ENCODE peak calls at places on chromosome 17, in eight cellular contexts. J is AG04450; X is right lobe of liver; Z is foreskin fibroblast; G is fibroblast of the aortic adventitia; V is psoas muscle; D is heart left ventricle; W is CD8-positive, alpha-beta memory T cell. F is an unnamed sample.

GRCh38 chr17:51255673-51256072 is 4.2 kb downstream of the MBTD1 start:
- DNase-seq in D (no peak), V (no peak), X (no peak), Z (no peak), W (no peak), J (no peak), G (no peak), F (no peak)

GRCh38 chr17:29929006-29929543 is 953 bp downstream of the SSH2 start:
- DNase-seq in W (no peak), X (no peak), D (no peak), V (no peak), J (no peak), G (peak), Z (peak), F (no peak)

GRCh38 chr17:58402679-58403078 is 14.7 kb downstream of the RNF43 start:
- DNase-seq in D (no peak), Z (no peak), V (no peak), J (no peak), W (no peak), X (no peak), G (peak), F (no peak)

GRCh38 chr17:32445075-32445427 is 741 bp downstream of the PSMD11 start:
- DNase-seq in J (no peak), X (peak), V (peak), G (peak), D (no peak), W (peak), Z (peak), F (no peak)

GRCh38 chr17:13952252-13952721 is 117.0 kb upstream of the COX10 start:
- DNase-seq in X (peak), G (no peak), W (no peak), V (no peak), J (no peak), Z (no peak), D (no peak), F (no peak)

GRCh38 chr17:47866941-47867340 is 16.0 kb upstream of the SP6 start:
- DNase-seq in J (no peak), V (no peak), D (no peak), Z (no peak), W (no peak), X (no peak), G (peak), F (no peak)

GRCh38 chr17:7015587-7016020 is 3.2 kb downstream of the RNASEK start:
- DNase-seq in D (no peak), W (peak), V (no peak), G (no peak), J (no peak), X (no peak), Z (no peak), F (no peak)

GRCh38 chr17:39270923-39271322 is 45.2 kb upstream of the STAC2 start:
- DNase-seq in Z (peak), G (peak), W (no peak), J (peak), D (no peak), V (no peak), X (no peak), F (peak)

GRCh38 chr17:10803350-10803749 is 549 bp downstream of the TMEM238L start:
- DNase-seq in W (no peak), Z (no peak), G (no peak), D (no peak), X (no peak), V (no peak), J (no peak), F (no peak)

GRCh38 chr17:49123061-49123460 is 9.5 kb upstream of the B4GALNT2 start:
- DNase-seq in X (no peak), D (no peak), V (no peak), Z (no peak), W (no peak), J (no peak), G (no peak), F (no peak)

GRCh38 chr17:29931253-29931932 is 1.4 kb upstream of the SSH2 start:
- DNase-seq in X (peak), D (peak), Z (peak), V (peak), J (peak), G (peak), W (peak), F (peak)

GRCh38 chr17:27533874-27534815 is 77.9 kb downstream of the KSR1 start:
- DNase-seq in W (no peak), V (no peak), J (peak), G (peak), Z (peak), D (no peak), X (no peak), F (peak)

GRCh38 chr17:50841277-50841948 is 6.0 kb downstream of the WFIKKN2 start:
- DNase-seq in J (no peak), Z (no peak), W (no peak), X (no peak), G (no peak), V (no peak), D (no peak), F (no peak)

GRCh38 chr17:57625511-57625910 is 119.6 kb downstream of the CCDC182 start:
- DNase-seq in Z (no peak), G (no peak), V (no peak), X (no peak), D (no peak), J (no peak), W (no peak), F (no peak)

GRCh38 chr17:63827801-63828221 is 348 bp upstream of the FTSJ3 start:
- DNase-seq in X (no peak), Z (no peak), J (no peak), W (no peak), D (no peak), G (no peak), V (no peak), F (no peak)

GRCh38 chr17:83203073-83203471 is 123.7 kb downstream of the METRNL start:
- DNase-seq in W (no peak), V (peak), D (peak), Z (peak), J (peak), G (peak), X (peak), F (peak)

GRCh38 chr17:64016248-64016784 is 4.1 kb downstream of the ICAM2 start:
- DNase-seq in V (no peak), J (no peak), D (no peak), W (no peak), G (no peak), X (no peak), Z (no peak), F (no peak)

GRCh38 chr17:22516861-22517636 is 824.7 kb downstream of the KCNJ18 start:
- DNase-seq in W (no peak), D (no peak), X (no peak), V (no peak), J (no peak), Z (no peak), G (no peak), F (no peak)

GRCh38 chr17:3983945-3984484 is 19.8 kb upstream of the ATP2A3 start:
- DNase-seq in Z (no peak), D (peak), W (no peak), J (no peak), X (peak), G (peak), V (no peak), F (no peak)

GRCh38 chr17:8314797-8315739 is 5.0 kb downstream of the ARHGEF15 start:
- DNase-seq in D (no peak), Z (no peak), X (no peak), V (no peak), J (no peak), G (no peak), W (no peak), F (no peak)

GRCh38 chr17:8312726-8313600 is 2.9 kb downstream of the ARHGEF15 start:
- DNase-seq in D (peak), V (no peak), X (no peak), G (no peak), W (no peak), Z (no peak), J (no peak), F (no peak)

GRCh38 chr17:8310601-8311123 is 621 bp downstream of the ARHGEF15 start:
- DNase-seq in G (no peak), D (peak), Z (no peak), J (no peak), V (peak), W (no peak), X (no peak), F (no peak)

GRCh38 chr17:8312251-8312650 is 2.2 kb downstream of the ARHGEF15 start:
- DNase-seq in V (no peak), X (no peak), Z (no peak), W (no peak), D (peak), G (no peak), J (no peak), F (no peak)

DNA sequence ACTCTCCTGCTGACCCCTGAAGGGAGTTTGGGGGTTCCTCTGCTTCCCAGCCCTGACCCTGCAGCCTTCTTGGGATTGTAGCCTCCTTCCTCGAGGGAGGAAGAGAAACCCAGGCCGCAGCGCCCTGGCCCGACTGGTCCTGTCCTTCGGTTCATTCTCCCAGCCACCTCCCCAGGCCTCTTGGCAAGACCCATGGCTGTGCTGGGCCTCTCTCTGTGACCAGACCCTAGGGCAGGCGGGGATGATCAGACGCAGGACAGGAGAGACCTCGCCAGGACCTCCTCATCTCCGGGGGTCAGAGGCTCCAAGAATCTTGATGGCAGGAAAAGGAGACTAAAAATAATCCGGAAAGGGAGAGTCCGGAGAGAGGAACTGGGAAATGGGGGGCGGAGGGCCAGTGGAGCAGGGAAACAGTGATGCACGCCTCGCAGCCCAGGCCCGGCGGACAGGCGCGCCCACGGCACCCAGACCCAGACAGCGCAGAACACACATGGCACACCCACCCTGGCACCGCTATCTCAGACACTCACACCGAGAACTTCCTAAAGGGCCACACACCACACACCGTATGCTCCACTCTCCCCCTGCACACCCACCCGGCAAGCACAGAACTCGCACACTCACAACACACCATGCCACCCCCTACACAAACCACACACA is 1.2 kb downstream of the ARHGEF15 start:
- DNase-seq in D (peak), V (no peak), X (no peak), G (no peak), J (no peak), Z (no peak), W (no peak), F (no peak)
- H3K4me3 ChIP-seq in D (peak), V (peak), X (no peak), G (no peak), J (no peak), Z (no peak), W (no peak), F (no peak)

GRCh38 chr17:28547096-28547622 is 5.3 kb downstream of the UNC119 start:
- DNase-seq in G (no peak), J (no peak), V (no peak), X (no peak), D (peak), W (no peak), Z (no peak), F (no peak)
- H3K4me3 ChIP-seq in G (no peak), J (no peak), V (no peak), X (no peak), D (no peak), W (no peak), Z (no peak), F (no peak)

DNA sequence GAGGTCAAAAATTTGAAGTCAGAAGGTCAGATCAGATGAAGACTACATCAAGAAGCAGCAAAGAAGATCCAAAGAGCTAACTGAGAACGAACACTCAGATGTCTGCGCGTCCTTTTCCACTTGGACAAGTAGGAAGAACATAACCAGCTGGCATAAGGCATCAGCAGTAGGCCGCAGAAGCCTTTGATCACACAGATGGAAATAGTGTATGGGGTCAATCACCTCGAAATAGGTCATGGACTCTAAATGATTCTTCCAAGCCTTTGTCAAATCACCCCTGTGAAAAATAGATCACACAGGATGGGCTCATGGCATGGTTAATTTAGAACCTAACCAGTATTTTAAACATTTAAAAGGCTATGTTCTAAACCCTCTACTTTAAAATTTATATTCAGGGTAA is 56.4 kb upstream of the TOM1L1 start:
- DNase-seq in D (no peak), Z (no peak), J (no peak), W (no peak), G (no peak), X (no peak), V (no peak), F (no peak)
- H3K4me3 ChIP-seq in D (no peak), Z (no peak), J (no peak), W (no peak), G (no peak), X (no peak), V (no peak), F (no peak)

GRCh38 chr17:41773731-41774193 is 12.7 kb downstream of the JUP start:
- DNase-seq in D (no peak), W (no peak), X (no peak), J (no peak), V (no peak), Z (no peak), G (no peak), F (no peak)
- H3K4me3 ChIP-seq in D (no peak), W (no peak), X (no peak), J (no peak), V (no peak), Z (no peak), G (no peak), F (no peak)

DNA sequence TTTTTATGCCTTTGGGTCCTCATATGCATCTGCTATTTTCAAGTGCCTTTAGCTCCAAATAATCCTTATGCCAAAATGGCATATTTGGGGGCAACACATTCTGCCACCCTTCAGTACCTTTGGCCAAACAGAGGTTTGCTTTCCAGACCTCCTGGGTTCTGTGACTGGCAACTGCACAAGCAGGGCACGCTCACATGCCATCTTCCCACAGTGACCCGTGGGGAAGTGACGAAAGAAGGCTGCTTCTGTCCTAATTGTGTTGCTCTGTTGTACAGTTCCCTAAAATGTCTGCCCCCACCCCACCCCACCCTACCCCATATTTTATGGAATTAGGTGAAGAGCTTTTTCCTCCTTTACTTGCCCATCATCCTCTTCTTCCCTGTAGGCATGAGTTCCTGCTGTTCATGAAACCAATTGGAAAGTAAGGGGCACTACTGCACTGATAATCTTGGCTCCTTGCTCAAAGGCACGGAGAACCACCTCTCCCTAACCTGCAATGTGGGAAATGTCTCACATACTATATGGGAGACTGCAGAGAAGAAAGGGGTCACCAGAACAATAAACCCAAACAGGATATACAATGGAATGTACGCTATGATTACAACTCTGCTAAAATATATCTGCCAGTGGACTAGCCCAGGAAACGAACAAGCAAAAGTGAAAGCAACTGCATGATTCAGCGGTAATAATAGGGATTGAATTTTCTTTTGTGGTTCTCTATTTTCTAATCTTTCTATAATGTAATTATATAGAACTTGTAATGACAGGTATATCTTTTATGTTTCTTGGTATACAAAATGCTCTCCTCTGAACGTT is 3.3 kb upstream of the SLFN12L start:
- DNase-seq in W (peak), V (peak), Z (no peak), G (peak), J (no peak), X (peak), D (peak), F (peak)
- H3K4me3 ChIP-seq in W (peak), V (peak), Z (peak), G (no peak), J (peak), X (peak), D (peak), F (no peak)

GRCh38 chr17:66541461-66542182 is 239.2 kb downstream of the PRKCA start:
- DNase-seq in D (no peak), G (peak), X (no peak), V (no peak), Z (no peak), J (no peak), W (no peak), F (no peak)
- H3K4me3 ChIP-seq in D (no peak), G (no peak), X (no peak), V (no peak), Z (no peak), J (no peak), W (no peak), F (no peak)